ENCODE peak calls at places on chromosomes 1 and 21, in ten cellular contexts. Y is endothelial cell of umbilical vein, W is fibroblast of lung, X is mesothelial cell of epicardium, O is Calu3, V is BJ, H is ovary, N is neural crest cell, Q is cardiac muscle cell, G is NB4. R is an unnamed sample.

GRCh38 chr1:12594490-12594889 is 23.5 kb downstream of the DHRS3 start:
- DNase-seq in N (no peak), V (no peak), Q (no peak), H (no peak), W (no peak), X (no peak), Y (no peak), O (no peak), G (no peak), R (no peak)

GRCh38 chr1:43975249-43975961 is 645 bp downstream of the ATP6V0B start:
- DNase-seq in N (no peak), H (peak), Y (peak), V (no peak), G (peak), X (no peak), W (no peak), Q (peak), O (peak), R (no peak)

GRCh38 chr1:68313736-68314594 is 81.6 kb upstream of the WLS start:
- DNase-seq in Q (peak), V (no peak), Y (peak), H (no peak), G (no peak), O (no peak), X (no peak), W (no peak), N (no peak), R (no peak)

GRCh38 chr1:93344886-93345632 is 648 bp upstream of the DR1 start:
- DNase-seq in W (no peak), G (peak), H (no peak), O (no peak), Q (no peak), Y (no peak), N (no peak), X (no peak), V (no peak), R (no peak)

GRCh38 chr1:99763956-99764355 is 2.5 kb downstream of the FRRS1 start:
- DNase-seq in Y (no peak), Q (no peak), H (no peak), O (no peak), G (no peak), X (no peak), V (no peak), W (no peak), N (no peak), R (no peak)

GRCh38 chr1:155295183-155295941 is 5.9 kb downstream of the PKLR start:
- DNase-seq in X (no peak), Q (no peak), O (no peak), Y (no peak), H (no peak), G (no peak), V (no peak), W (no peak), N (no peak), R (no peak)

GRCh38 chr1:9746651-9747050 is 77.1 kb downstream of the CLSTN1 start:
- DNase-seq in W (no peak), V (no peak), Q (no peak), N (no peak), O (no peak), H (no peak), X (no peak), Y (no peak), G (no peak), R (no peak)

GRCh38 chr1:59128239-59128736 is 168.6 kb upstream of the FGGY start:
- DNase-seq in O (no peak), N (no peak), G (no peak), Y (peak), W (no peak), X (no peak), V (peak), H (no peak), Q (no peak), R (peak)

GRCh38 chr1:225437710-225438437 is 10.0 kb upstream of the LBR start:
- DNase-seq in N (no peak), Y (peak), Q (no peak), V (no peak), W (peak), X (no peak), O (peak), H (no peak), G (no peak), R (peak)

GRCh38 chr1:7703321-7704213 is 67.5 kb upstream of the VAMP3 start:
- DNase-seq in G (no peak), V (no peak), W (no peak), O (peak), H (no peak), X (no peak), Y (no peak), N (no peak), Q (peak), R (no peak)

GRCh38 chr1:115976062-115976899 is at the start of gene SLC22A15:
- DNase-seq in V (no peak), H (peak), Y (no peak), W (peak), Q (peak), X (peak), O (peak), G (peak), N (peak), R (peak)

GRCh38 chr1:187001198-187001904 is 172.6 kb downstream of the PLA2G4A start:
- DNase-seq in G (peak), H (no peak), N (no peak), X (no peak), Y (peak), Q (no peak), O (peak), V (peak), W (peak), R (peak)

GRCh38 chr21:37551406-37552355 is 185.1 kb downstream of the DYRK1A start:
- DNase-seq in O (no peak), Q (no peak), V (no peak), W (peak), Y (peak), G (no peak), N (no peak), X (peak), H (peak), R (peak)

GRCh38 chr1:186195377-186195931 is 179.6 kb downstream of the TPR start:
- DNase-seq in V (no peak), Q (no peak), Y (no peak), O (no peak), G (no peak), N (no peak), H (no peak), W (no peak), X (no peak), R (no peak)

GRCh38 chr21:45264146-45264918 is 23.4 kb downstream of the POFUT2 start:
- DNase-seq in V (no peak), H (peak), Y (no peak), W (no peak), O (no peak), X (no peak), N (no peak), Q (no peak), G (no peak), R (no peak)

GRCh38 chr1:246771366-246771765 is 47.2 kb downstream of the SCCPDH start:
- DNase-seq in Y (no peak), V (no peak), H (no peak), Q (no peak), G (no peak), X (no peak), N (no peak), W (no peak), O (no peak), R (no peak)

GRCh38 chr1:91925644-91926330 is 23.4 kb upstream of the BRDT start:
- DNase-seq in V (no peak), W (peak), N (no peak), Q (no peak), H (no peak), Y (no peak), G (no peak), X (no peak), O (no peak), R (no peak)

GRCh38 chr1:228073870-228074545 is 8.5 kb upstream of the ARF1 start:
- DNase-seq in O (peak), X (no peak), Q (peak), H (peak), N (no peak), W (no peak), V (no peak), G (peak), Y (no peak), R (no peak)

GRCh38 chr1:54453509-54453908 is 47.3 kb upstream of the SSBP3 start:
- DNase-seq in G (no peak), N (no peak), Y (no peak), X (no peak), Q (no peak), V (no peak), W (no peak), O (no peak), H (no peak), R (no peak)

GRCh38 chr1:66931548-66932124 is 6.8 kb downstream of the MIER1 start:
- DNase-seq in V (no peak), G (peak), Y (peak), X (no peak), W (no peak), Q (no peak), N (no peak), O (no peak), H (no peak), R (no peak)

GRCh38 chr1:115088871-115089442 is 346 bp downstream of the TSPAN2 start:
- DNase-seq in O (no peak), H (no peak), Y (no peak), V (no peak), N (peak), W (no peak), G (no peak), X (no peak), Q (no peak), R (no peak)

GRCh38 chr1:12552111-12552888 is 65.7 kb downstream of the DHRS3 start:
- DNase-seq in X (no peak), N (no peak), Q (no peak), Y (no peak), O (no peak), W (no peak), V (no peak), H (peak), G (no peak), R (no peak)

GRCh38 chr21:28337319-28337718 is 655.4 kb downstream of the LTN1 start:
- DNase-seq in O (no peak), X (no peak), Q (peak), N (no peak), V (no peak), Y (peak), H (no peak), W (peak), G (peak), R (peak)

GRCh38 chr1:245748246-245748645 is 593.5 kb downstream of the KIF26B start:
- DNase-seq in X (no peak), W (no peak), Q (no peak), G (no peak), N (no peak), O (no peak), H (no peak), V (no peak), Y (no peak), R (no peak)

GRCh38 chr1:76862447-76862846 is 4.8 kb upstream of the ST6GALNAC5 start:
- DNase-seq in W (peak), N (no peak), V (peak), Q (no peak), G (no peak), H (no peak), O (no peak), X (no peak), Y (no peak), R (peak)

GRCh38 chr1:179955318-179955638 is 668 bp downstream of the CEP350 start:
- DNase-seq in H (no peak), Q (no peak), X (no peak), N (no peak), O (no peak), W (peak), G (no peak), Y (peak), V (no peak), R (no peak)

GRCh38 chr1:172914517-172915144 is 136.1 kb downstream of the TNFSF18 start:
- DNase-seq in O (no peak), X (no peak), Y (peak), Q (no peak), V (peak), W (peak), N (no peak), H (no peak), G (no peak), R (peak)

GRCh38 chr1:117695796-117696505 is 90.1 kb downstream of the TENT5C start:
- DNase-seq in Y (peak), V (peak), Q (no peak), N (no peak), H (no peak), O (no peak), W (peak), X (no peak), G (no peak), R (peak)

GRCh38 chr1:203480084-203480483 is 4.5 kb downstream of the PRELP start:
- DNase-seq in Q (no peak), V (peak), X (no peak), Y (no peak), G (no peak), O (no peak), H (no peak), W (peak), N (no peak), R (peak)

GRCh38 chr1:6612641-6613360 is 730 bp upstream of the PHF13 start:
- DNase-seq in O (peak), Q (peak), H (no peak), X (peak), G (no peak), W (peak), Y (peak), N (peak), V (no peak), R (peak)

GRCh38 chr1:30191154-30191702 is 532.2 kb downstream of the MATN1 start:
- DNase-seq in Q (no peak), W (peak), X (no peak), N (no peak), Y (no peak), V (peak), H (peak), O (no peak), G (peak), R (peak)

DNA sequence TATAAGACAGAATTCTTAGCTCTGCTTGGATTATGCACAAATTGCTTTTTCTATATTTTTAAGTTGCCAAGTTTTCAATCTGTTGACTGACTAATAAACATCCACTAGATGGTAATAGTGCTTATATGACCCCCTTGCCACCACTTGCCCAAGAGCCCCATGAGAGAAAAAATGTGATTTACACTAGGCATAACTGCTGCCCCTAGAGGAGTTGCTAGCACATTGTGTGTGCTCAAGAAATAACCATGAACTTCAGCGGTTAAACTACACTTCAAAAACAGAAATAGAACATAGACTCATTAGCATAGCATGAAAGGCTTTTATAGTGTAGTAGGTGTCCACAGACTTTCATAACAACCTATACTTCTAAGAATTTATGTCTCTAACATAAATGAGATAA is 61.4 kb downstream of the BRINP3 start:
- DNase-seq in X (no peak), Y (no peak), O (no peak), H (no peak), N (no peak), G (no peak), W (no peak), V (no peak), Q (peak), R (no peak)
- TF ChIP-seq CTCF in X (no peak), Y (no peak), O (no peak), H (no peak), N (peak), G (no peak), W (peak), V (no peak), Q (no peak), R (peak)

GRCh38 chr1:174190800-174191199 is 31.5 kb downstream of the RABGAP1L start:
- DNase-seq in Q (no peak), W (no peak), Y (no peak), N (no peak), O (no peak), V (no peak), G (no peak), X (no peak), H (no peak), R (no peak)

GRCh38 chr1:174191255-174191906 is 32.1 kb downstream of the RABGAP1L start:
- DNase-seq in X (no peak), G (no peak), H (no peak), O (no peak), W (no peak), N (no peak), Y (peak), V (peak), Q (no peak), R (peak)

GRCh38 chr1:174194451-174194850 is 35.1 kb downstream of the RABGAP1L start:
- DNase-seq in V (no peak), G (no peak), H (no peak), N (no peak), W (no peak), X (no peak), Q (no peak), Y (no peak), O (no peak), R (no peak)

DNA sequence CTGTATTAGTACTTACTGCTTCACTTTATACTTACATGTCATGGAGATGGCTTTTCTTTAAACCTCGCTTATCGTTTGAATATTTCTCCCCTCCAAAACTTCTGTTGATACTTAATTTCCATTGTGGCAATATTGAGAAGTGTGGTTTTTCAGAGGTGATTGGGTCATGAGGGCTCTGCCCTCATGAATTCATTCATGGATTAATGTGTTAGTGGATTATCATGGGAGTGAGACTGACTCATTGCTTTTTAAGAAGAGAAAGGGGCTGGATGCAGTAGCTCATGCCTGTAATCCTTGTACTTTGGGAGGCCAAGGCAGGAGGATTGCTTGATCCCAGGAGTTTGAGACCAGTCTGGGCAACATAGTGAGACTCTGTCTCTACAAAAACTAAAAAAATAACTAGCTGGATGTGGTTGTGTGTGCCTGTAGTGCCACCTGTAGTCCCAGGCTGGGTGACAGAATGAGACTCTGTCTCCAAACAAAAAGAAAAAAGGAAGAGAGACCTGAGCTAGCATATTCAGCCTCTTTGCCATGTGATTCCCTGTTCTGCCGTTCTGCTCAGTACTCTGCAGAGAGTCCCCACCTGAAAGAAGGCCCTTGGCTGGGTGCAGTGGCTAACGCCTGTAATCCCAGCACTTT is 30.2 kb downstream of the RABGAP1L start:
- DNase-seq in X (no peak), G (no peak), Y (no peak), W (no peak), H (no peak), O (no peak), V (no peak), Q (no peak), N (no peak), R (no peak)
- TF ChIP-seq CTCF in X (no peak), G (no peak), Y (no peak), W (no peak), H (no peak), O (no peak), V (no peak), Q (no peak), N (no peak), R (no peak)

DNA sequence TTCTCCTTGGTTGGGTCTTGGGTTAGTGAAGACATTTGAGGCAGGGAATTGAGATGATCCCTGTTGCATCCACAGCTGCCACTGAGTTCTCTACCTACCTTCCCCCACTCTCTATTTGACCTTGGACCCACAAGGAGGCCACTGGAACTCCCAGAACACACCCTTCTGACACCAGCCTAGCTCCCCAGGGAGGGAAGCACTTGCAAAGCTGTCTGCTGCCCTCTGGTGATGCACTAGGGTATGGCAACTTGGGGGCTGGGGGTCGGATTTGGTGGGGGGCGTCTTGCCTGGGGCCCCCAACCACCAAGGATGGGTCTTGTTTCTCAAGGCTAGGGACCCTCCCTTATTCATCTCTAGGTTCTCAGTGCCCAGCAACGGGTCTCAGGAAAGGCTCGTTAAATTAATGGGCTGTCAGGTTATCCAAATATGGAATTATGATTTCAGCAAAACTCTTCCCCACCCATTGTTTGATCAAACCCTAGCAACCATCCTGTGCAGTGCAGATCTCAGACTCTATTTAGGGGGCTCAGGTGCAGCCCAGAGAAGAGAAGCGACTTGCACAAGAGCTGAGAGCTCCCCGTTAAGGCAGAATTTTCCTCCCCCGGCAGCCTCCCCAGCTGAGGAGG is 177.8 kb upstream of the KLHDC7A start:
- DNase-seq in O (peak), G (peak), W (no peak), N (peak), Y (no peak), H (no peak), X (no peak), Q (no peak), V (no peak), R (no peak)
- TF ChIP-seq CTCF in O (peak), G (peak), W (no peak), N (peak), Y (no peak), H (no peak), X (peak), Q (peak), V (no peak), R (no peak)

DNA sequence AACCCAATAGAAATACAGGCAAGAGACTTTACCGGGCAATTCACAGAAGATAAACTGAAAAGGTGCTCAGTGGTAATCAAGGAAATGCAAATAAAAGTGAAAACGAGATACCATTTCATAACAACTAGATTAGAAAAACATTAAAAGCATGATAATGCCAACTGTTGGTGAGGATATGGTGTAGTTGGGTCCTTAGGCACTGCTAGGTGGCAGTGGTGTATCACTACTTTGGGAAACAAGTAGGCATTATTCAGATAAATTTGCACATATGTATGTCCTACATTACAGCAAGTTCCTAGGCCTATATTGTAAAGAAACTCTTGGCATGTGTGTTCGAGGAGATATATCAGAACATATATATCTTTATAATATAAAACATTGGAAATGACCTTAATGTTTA is 31.0 kb downstream of the AZIN2 start:
- DNase-seq in W (peak), N (no peak), X (no peak), Q (no peak), V (no peak), G (peak), O (no peak), Y (peak), H (no peak), R (peak)
- TF ChIP-seq CTCF in W (peak), N (peak), X (no peak), Q (peak), V (peak), G (peak), O (no peak), Y (peak), H (no peak), R (peak)

GRCh38 chr1:169130683-169131082 is 24.2 kb downstream of the ATP1B1 start:
- DNase-seq in V (no peak), W (no peak), G (no peak), N (no peak), X (no peak), Q (no peak), H (no peak), O (no peak), Y (no peak), R (no peak)

GRCh38 chr1:169132512-169133227 is 26.2 kb downstream of the ATP1B1 start:
- DNase-seq in G (no peak), W (no peak), X (no peak), Y (no peak), Q (no peak), H (no peak), O (no peak), V (no peak), N (no peak), R (no peak)

GRCh38 chr1:169133228-169133576 is 26.7 kb downstream of the ATP1B1 start:
- DNase-seq in X (no peak), G (no peak), Q (no peak), W (no peak), V (no peak), H (no peak), N (no peak), O (no peak), Y (no peak), R (no peak)

GRCh38 chr1:169137357-169137756 is 30.9 kb downstream of the ATP1B1 start:
- DNase-seq in W (no peak), H (no peak), X (no peak), V (no peak), Q (no peak), Y (no peak), O (no peak), G (no peak), N (no peak), R (no peak)

GRCh38 chr1:169133801-169134558 is 27.5 kb downstream of the ATP1B1 start:
- DNase-seq in H (no peak), N (no peak), Y (no peak), Q (no peak), G (peak), W (peak), V (no peak), X (no peak), O (no peak), R (peak)
- TF ChIP-seq CTCF in H (no peak), N (no peak), Y (no peak), Q (peak), G (no peak), W (peak), V (peak), X (no peak), O (no peak), R (peak)

R was measured in astrocyte of the spinal cord.